ENCODE peak calls at places on chromosomes 4 and X, in eight cellular contexts. Z is HCT116, C is body of pancreas, A is stomach, I is breast epithelium, Q is uterus, O is K562, P is esophagus squamous epithelium. V is an unnamed sample.

GRCh38 chr4:113524505-113525186 is 236.9 kb downstream of the CAMK2D start:
- DNase-seq in P (no peak), Z (no peak), A (no peak), I (no peak), O (no peak), Q (no peak), C (no peak), V (no peak)

GRCh38 chr4:26145212-26145611 is 175.6 kb upstream of the RBPJ start:
- DNase-seq in I (no peak), A (no peak), Z (no peak), O (no peak), P (no peak), Q (no peak), C (no peak), V (no peak)

GRCh38 chrX:37921758-37922157 is 74.4 kb upstream of the DYNLT3 start:
- DNase-seq in I (no peak), O (no peak), Z (no peak), P (no peak), C (no peak), Q (no peak), A (no peak), V (no peak)

GRCh38 chr4:169810325-169811323 is 52.9 kb upstream of the HPF1 start:
- DNase-seq in P (no peak), I (no peak), C (peak), Q (no peak), A (no peak), Z (peak), O (peak), V (peak)

GRCh38 chrX:57286507-57287251 is at the start of gene FAAH2:
- DNase-seq in Z (peak), I (peak), O (peak), A (peak), C (peak), P (no peak), Q (no peak), V (no peak)

GRCh38 chrX:85865324-85865723 is 182.0 kb downstream of the CHM start:
- DNase-seq in P (no peak), I (no peak), Q (no peak), C (no peak), O (no peak), A (no peak), Z (no peak), V (no peak)

GRCh38 chr4:3851881-3852280 is 85.7 kb downstream of the ADRA2C start:
- DNase-seq in I (no peak), P (no peak), Q (no peak), O (no peak), A (no peak), C (no peak), Z (no peak), V (no peak)

GRCh38 chr4:37665347-37666009 is 20.7 kb downstream of the RELL1 start:
- DNase-seq in I (no peak), O (no peak), Q (no peak), Z (no peak), C (no peak), A (no peak), P (no peak), V (no peak)

GRCh38 chr4:38529189-38530115 is 134.5 kb upstream of the KLF3 start:
- DNase-seq in P (peak), I (no peak), A (peak), C (peak), Z (no peak), Q (no peak), O (peak), V (peak)

GRCh38 chr4:143241892-143242291 is 57.2 kb downstream of the USP38 start:
- DNase-seq in P (no peak), C (no peak), A (no peak), I (no peak), Q (no peak), Z (no peak), O (peak), V (peak)

GRCh38 chr4:118756429-118756828 is 71.2 kb downstream of the METTL14 start:
- DNase-seq in I (no peak), Q (no peak), Z (no peak), A (no peak), P (no peak), C (no peak), O (no peak), V (no peak)

GRCh38 chr4:82499705-82500104 is 62.1 kb downstream of the TMEM150C start:
- DNase-seq in I (no peak), Z (no peak), A (no peak), O (no peak), C (no peak), P (no peak), Q (no peak), V (no peak)

GRCh38 chr4:134624365-134624764 is 422.8 kb upstream of the PABPC4L start:
- DNase-seq in O (no peak), Z (no peak), A (no peak), I (no peak), Q (no peak), P (no peak), C (no peak), V (no peak)

GRCh38 chrX:42824541-42824940 is 46.6 kb upstream of the PPP1R2C start:
- DNase-seq in O (no peak), P (no peak), Q (no peak), A (no peak), Z (no peak), I (no peak), C (no peak), V (no peak)

GRCh38 chrX:70196961-70197805 is 19.9 kb downstream of the DGAT2L6 start:
- DNase-seq in Z (peak), C (peak), O (peak), A (peak), Q (peak), P (no peak), I (no peak), V (peak)

GRCh38 chrX:117973175-117974075 is 143.2 kb downstream of the KLHL13 start:
- DNase-seq in P (no peak), O (no peak), C (no peak), I (no peak), Q (no peak), A (no peak), Z (no peak), V (no peak)

GRCh38 chrX:107676559-107677378 is 48.5 kb downstream of the PRPS1 start:
- DNase-seq in Q (peak), C (peak), I (peak), P (peak), Z (peak), A (peak), O (peak), V (peak)

GRCh38 chr4:112973897-112974296 is 75.6 kb upstream of the ANK2 start:
- DNase-seq in P (no peak), A (no peak), O (no peak), I (no peak), C (no peak), Q (no peak), Z (no peak), V (no peak)

GRCh38 chr4:105147226-105148151 is 813 bp downstream of the TET2 start:
- DNase-seq in Z (no peak), Q (peak), C (peak), P (no peak), I (no peak), O (peak), A (peak), V (peak)

GRCh38 chr4:2141762-2142520 is 82.8 kb downstream of the NAT8L start:
- DNase-seq in C (no peak), O (no peak), P (no peak), I (no peak), Q (no peak), A (no peak), Z (no peak), V (no peak)

GRCh38 chr4:22500128-22500611 is 15.7 kb downstream of the ADGRA3 start:
- DNase-seq in Z (no peak), A (peak), O (no peak), C (peak), Q (no peak), I (peak), P (no peak), V (no peak)

GRCh38 chr4:61408163-61408562 is 208.0 kb downstream of the ADGRL3 start:
- DNase-seq in C (no peak), Z (no peak), O (no peak), A (no peak), I (no peak), Q (no peak), P (no peak), V (no peak)

GRCh38 chr4:149553959-149554520 is 261.6 kb downstream of the IQCM start:
- DNase-seq in Q (no peak), O (no peak), P (no peak), I (no peak), Z (no peak), C (no peak), A (no peak), V (no peak)

GRCh38 chr4:116357758-116358157 is 727.6 kb downstream of the TRAM1L1 start:
- DNase-seq in C (peak), A (peak), O (no peak), I (no peak), Q (no peak), Z (no peak), P (no peak), V (peak)

GRCh38 chrX:40095588-40096394 is 2.0 kb downstream of the BCOR start:
- DNase-seq in C (no peak), P (no peak), I (no peak), A (no peak), O (no peak), Q (no peak), Z (no peak), V (peak)

GRCh38 chr4:173168396-173169177 is at the start of gene GALNT7:
- DNase-seq in C (peak), Z (no peak), I (peak), O (peak), A (peak), Q (peak), P (peak), V (peak)

GRCh38 chrX:18146954-18147353 is 73.7 kb downstream of the BEND2 start:
- DNase-seq in A (no peak), Q (no peak), C (peak), P (no peak), O (peak), I (no peak), Z (no peak), V (peak)

GRCh38 chr4:139295317-139296299 is 5.7 kb upstream of the NAA15 start:
- DNase-seq in Z (peak), C (peak), Q (peak), O (peak), A (peak), P (peak), I (peak), V (peak)
- TF ChIP-seq POLR2A in Z (peak), C (peak), Q (peak), O (peak), A (no peak), P (no peak), I (no peak), V (peak)

GRCh38 chrX:49919617-49920016 is 2.8 kb upstream of the CLCN5 start:
- DNase-seq in P (no peak), O (peak), C (peak), A (peak), Z (no peak), I (no peak), Q (peak), V (peak)

GRCh38 chrX:49921109-49921508 is 1.3 kb upstream of the CLCN5 start:
- DNase-seq in Q (no peak), O (peak), I (no peak), A (no peak), P (no peak), C (no peak), Z (no peak), V (peak)

DNA sequence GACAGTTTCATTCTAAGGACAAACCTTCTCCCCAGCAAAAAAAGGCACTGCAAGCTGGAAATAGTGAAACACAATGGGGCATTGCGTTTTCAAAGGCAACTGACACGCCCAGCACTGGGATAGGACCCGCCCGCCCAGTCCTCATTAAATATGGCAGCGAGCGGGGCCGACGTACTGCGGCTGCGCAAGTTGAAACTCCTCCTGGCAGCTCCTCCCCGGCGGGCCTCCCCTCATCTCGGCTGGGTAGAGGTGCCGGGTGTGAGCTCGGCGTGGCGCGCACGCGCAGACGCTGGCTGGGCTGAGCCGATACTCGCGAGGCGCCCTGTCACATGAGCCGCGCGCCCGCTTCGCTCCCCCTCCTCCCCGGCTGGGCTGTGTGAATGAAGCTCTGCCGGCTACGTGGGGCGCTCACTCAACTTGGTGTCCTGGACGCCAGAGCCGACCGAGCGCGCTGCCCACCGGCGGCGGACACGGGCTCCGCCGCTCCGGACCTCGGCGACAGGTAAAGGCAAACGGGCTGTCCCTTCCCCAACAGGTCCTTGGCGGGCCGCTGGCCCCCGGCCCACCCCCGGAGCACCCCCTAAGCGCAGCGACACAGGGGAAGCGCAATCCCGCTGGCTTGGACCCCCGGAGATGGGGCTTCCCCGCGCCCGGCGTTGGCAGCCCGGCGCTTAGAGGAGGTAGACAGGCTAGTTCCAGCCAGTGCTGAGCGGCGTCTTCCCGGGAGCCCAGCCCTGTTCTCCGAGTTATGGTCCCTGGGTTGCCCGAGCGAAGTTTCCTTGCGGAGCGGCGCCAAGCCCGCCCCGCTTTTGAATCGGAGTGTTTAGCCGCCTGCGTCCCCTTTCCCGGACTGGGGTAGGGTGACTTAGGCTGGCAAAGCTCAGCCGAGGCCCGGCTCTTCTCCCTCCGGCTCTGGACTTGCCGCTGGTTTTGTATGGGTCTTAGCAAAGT is at the start of gene CLCN5:
- DNase-seq in O (peak), Z (peak), P (peak), Q (peak), I (peak), A (peak), C (peak), V (peak)
- TF ChIP-seq POLR2A in O (peak), Z (no peak), P (no peak), Q (peak), I (no peak), A (no peak), C (peak), V (peak)

DNA sequence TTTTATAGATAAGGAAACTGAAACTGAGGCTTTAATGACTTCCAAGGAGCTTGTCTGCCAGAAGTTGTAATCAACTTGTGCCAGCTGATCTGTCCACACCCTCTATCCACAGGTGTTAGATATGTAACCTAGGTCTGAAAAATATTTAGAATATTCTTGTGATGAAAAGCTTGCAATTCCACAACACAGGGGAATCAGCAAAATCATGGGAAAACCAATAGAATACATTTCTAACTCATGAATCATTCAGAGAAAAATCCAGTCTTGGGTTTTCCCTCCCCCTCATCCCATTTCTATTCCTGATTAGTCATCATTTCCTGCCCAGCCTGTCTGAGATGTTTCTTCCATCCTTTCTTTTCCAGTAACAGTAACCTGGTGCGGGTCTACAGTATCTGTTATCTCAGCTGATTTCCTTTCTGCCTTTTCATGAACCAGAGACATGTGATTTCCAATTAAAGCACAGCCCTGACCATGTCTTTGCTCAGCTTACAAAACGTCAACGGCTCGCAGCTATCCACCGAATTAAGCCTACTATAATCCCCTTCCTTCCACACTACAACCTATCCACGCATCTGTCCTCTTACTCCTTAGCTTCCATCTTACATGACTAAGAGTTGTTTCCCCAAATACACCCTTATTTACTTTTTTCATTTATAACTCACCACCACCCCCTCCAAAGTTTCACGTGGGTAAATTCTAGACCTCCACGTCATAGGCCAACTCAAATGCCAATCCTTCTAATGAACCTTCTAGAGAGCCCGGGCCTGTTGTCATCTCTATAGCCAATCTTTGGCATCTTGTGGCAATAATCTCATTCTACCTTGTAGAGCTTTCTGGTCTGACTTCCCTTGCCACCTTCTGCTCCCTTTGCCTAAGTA is 951 bp upstream of the NOCT start:
- DNase-seq in I (no peak), Q (no peak), Z (peak), P (no peak), C (peak), A (no peak), O (peak), V (peak)
- TF ChIP-seq POLR2A in I (no peak), Q (no peak), Z (no peak), P (no peak), C (no peak), A (no peak), O (no peak), V (no peak)

GRCh38 chr4:47155907-47156306 is 124.5 kb downstream of the GABRB1 start:
- DNase-seq in A (no peak), P (no peak), Z (no peak), I (no peak), Q (no peak), O (no peak), C (no peak), V (no peak)

GRCh38 chr4:47160095-47160494 is 128.7 kb downstream of the GABRB1 start:
- DNase-seq in Z (no peak), I (no peak), P (no peak), Q (no peak), O (no peak), C (no peak), A (no peak), V (no peak)

GRCh38 chr4:47154816-47155370 is 123.5 kb downstream of the GABRB1 start:
- DNase-seq in I (no peak), Z (no peak), A (no peak), C (no peak), P (no peak), Q (no peak), O (no peak), V (no peak)
- TF ChIP-seq POLR2A in I (no peak), Z (no peak), A (no peak), C (no peak), P (no peak), Q (no peak), O (no peak), V (no peak)

GRCh38 chrX:19955306-19955705 is 35.6 kb downstream of the BCLAF3 start:
- DNase-seq in C (no peak), A (no peak), Q (no peak), P (no peak), I (no peak), O (no peak), Z (no peak), V (no peak)

GRCh38 chrX:19956923-19957322 is 33.9 kb downstream of the BCLAF3 start:
- DNase-seq in O (no peak), P (no peak), Z (no peak), A (no peak), C (no peak), I (no peak), Q (no peak), V (no peak)

GRCh38 chrX:19949340-19949739 is 41.5 kb downstream of the BCLAF3 start:
- DNase-seq in A (no peak), Q (no peak), O (no peak), Z (no peak), I (no peak), C (no peak), P (no peak), V (no peak)

GRCh38 chrX:19954707-19955106 is 36.2 kb downstream of the BCLAF3 start:
- DNase-seq in A (no peak), Z (no peak), P (no peak), I (no peak), Q (no peak), O (no peak), C (no peak), V (no peak)

DNA sequence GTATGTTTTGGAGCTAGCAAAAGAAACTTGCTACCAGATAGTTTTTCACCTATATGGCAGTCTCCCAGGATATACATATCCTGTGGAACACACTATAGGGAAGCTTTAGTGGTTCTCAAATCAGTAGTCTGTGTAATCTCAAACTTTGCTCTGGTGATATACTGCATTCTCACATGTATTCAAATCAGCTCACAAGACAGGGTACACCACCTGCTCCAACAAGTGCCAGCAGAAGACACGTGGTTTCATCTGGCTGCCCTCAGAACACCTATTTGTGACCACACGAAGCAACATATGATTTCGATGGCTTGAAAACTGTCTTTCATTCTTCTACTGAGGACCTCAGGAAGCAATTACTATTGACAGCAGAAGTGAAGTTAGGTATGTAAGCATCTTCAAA is 37.7 kb downstream of the BCLAF3 start:
- DNase-seq in C (no peak), O (no peak), A (no peak), Q (no peak), P (no peak), I (no peak), Z (no peak), V (no peak)
- TF ChIP-seq POLR2A in C (no peak), O (no peak), A (no peak), Q (no peak), P (no peak), I (no peak), Z (no peak), V (no peak)